ENCODE peak calls at places on chromosomes 13 and 19, in eight cellular contexts. K, W, Q, U, J, G, B and H are unnamed samples.

GRCh38 chr13:30181856-30182651 is 125.3 kb downstream of the KATNAL1 start:
- DNase-seq in J (no peak), U (no peak), W (no peak), B (no peak), K (no peak), G (no peak), Q (no peak), H (no peak)

GRCh38 chr19:2355168-2356035 is 4.7 kb upstream of the TMPRSS9 start:
- DNase-seq in J (peak; percentile 29), G (no peak), U (no peak), K (no peak), B (no peak), W (no peak), Q (no peak), H (no peak)

GRCh38 chr19:3670258-3670795 is 29.9 kb downstream of the PIP5K1C start:
- DNase-seq in J (no peak), G (no peak), U (no peak), W (peak; percentile 92), Q (no peak), B (no peak), K (no peak), H (no peak)

GRCh38 chr19:57099199-57099661 is 20.6 kb upstream of the USP29 start:
- DNase-seq in W (peak; percentile 87), Q (peak; percentile 79), J (no peak), U (peak; percentile 1), G (peak; percentile 57), K (no peak), B (peak; percentile 27), H (peak; percentile 73)

GRCh38 chr13:113129921-113130750 is 7.5 kb downstream of the F10 start:
- DNase-seq in Q (peak; percentile 52), W (peak; percentile 86), G (peak; percentile 33), U (no peak), K (no peak), J (no peak), B (no peak), H (no peak)

GRCh38 chr13:105660550-105660949 is 874.9 kb downstream of the EFNB2 start:
- DNase-seq in W (no peak), B (no peak), U (no peak), J (no peak), K (no peak), Q (no peak), G (no peak), H (no peak)

GRCh38 chr13:23619073-23619855 is 49.1 kb downstream of the TNFRSF19 start:
- DNase-seq in B (no peak), G (no peak), Q (no peak), U (no peak), J (no peak), W (no peak), K (no peak), H (no peak)

GRCh38 chr19:6866646-6867255 is 20.6 kb upstream of the ADGRE1 start:
- DNase-seq in Q (no peak), W (no peak), G (no peak), K (no peak), B (no peak), U (no peak), J (no peak), H (no peak)

GRCh38 chr19:41263042-41263849 is 926 bp upstream of the HNRNPUL1 start:
- DNase-seq in G (peak; percentile 72), U (peak; percentile 20), B (no peak), K (peak; percentile 35), J (no peak), Q (peak; percentile 87), W (peak; percentile 85), H (peak; percentile 95)

GRCh38 chr13:24230428-24231072 is 70.0 kb downstream of the SPATA13 start:
- DNase-seq in Q (no peak), B (no peak), J (no peak), K (no peak), G (no peak), W (no peak), U (no peak), H (no peak)

GRCh38 chr13:44244288-44244687 is 129.3 kb upstream of the SERP2 start:
- DNase-seq in G (no peak), U (no peak), B (no peak), K (no peak), J (no peak), Q (no peak), W (no peak), H (no peak)

GRCh38 chr19:1156305-1156801 is 17.7 kb downstream of the SBNO2 start:
- DNase-seq in J (no peak), K (no peak), B (no peak), U (no peak), Q (no peak), W (peak; percentile 72), G (no peak), H (no peak)

GRCh38 chr13:51364404-51365008 is 25.0 kb downstream of the SERPINE3 start:
- DNase-seq in J (peak; percentile 15), W (no peak), B (peak; percentile 67), U (peak; percentile 17), G (no peak), Q (no peak), K (no peak), H (no peak)

GRCh38 chr13:29434217-29434940 is 161.1 kb downstream of the SLC7A1 start:
- DNase-seq in G (no peak), U (no peak), J (no peak), W (no peak), K (no peak), Q (no peak), B (no peak), H (no peak)

GRCh38 chr19:49059056-49059455 is 1.5 kb upstream of the CGB7 start:
- DNase-seq in J (no peak), B (no peak), Q (no peak), W (no peak), G (no peak), U (no peak), K (no peak), H (no peak)

GRCh38 chr19:4493929-4494690 is 22.0 kb downstream of the HDGFL2 start:
- DNase-seq in Q (no peak), W (peak; percentile 48), U (no peak), B (no peak), J (no peak), K (no peak), G (no peak), H (no peak)

GRCh38 chr13:21675095-21676007 is 4.5 kb downstream of the FGF9 start:
- DNase-seq in W (peak; percentile 78), G (no peak), J (no peak), B (peak; percentile 53), Q (peak; percentile 66), U (no peak), K (peak; percentile 46), H (peak; percentile 92)

GRCh38 chr13:48220592-48221300 is 12.3 kb upstream of the ITM2B start:
- DNase-seq in K (no peak), W (no peak), B (no peak), U (no peak), J (no peak), G (no peak), Q (peak; percentile 32), H (no peak)

GRCh38 chr19:4695224-4695731 is 25.1 kb upstream of the MYDGF start:
- DNase-seq in Q (no peak), W (no peak), U (no peak), K (no peak), J (no peak), G (no peak), B (no peak), H (no peak)

GRCh38 chr13:63026285-63026797 is 1610.7 kb upstream of the PCDH20 start:
- DNase-seq in U (no peak), B (no peak), K (no peak), J (no peak), Q (no peak), W (no peak), G (no peak), H (no peak)

GRCh38 chr19:47310819-47311218 is 1.2 kb downstream of the C5AR1 start:
- DNase-seq in G (no peak), J (no peak), W (peak; percentile 72), Q (no peak), U (no peak), B (peak; percentile 48), K (no peak), H (peak; percentile 67)

GRCh38 chr19:18674616-18675015 is 8.9 kb upstream of the CRTC1 start:
- DNase-seq in B (no peak), J (no peak), G (no peak), W (peak; percentile 82), K (no peak), U (no peak), Q (no peak), H (no peak)

GRCh38 chr13:58085819-58086218 is 454.3 kb downstream of the PCDH17 start:
- DNase-seq in J (no peak), B (peak; percentile 59), W (no peak), Q (peak; percentile 15), G (no peak), K (no peak), U (no peak), H (no peak)

GRCh38 chr19:8387688-8388611 is 2.2 kb upstream of the RAB11B start:
- DNase-seq in G (no peak), B (no peak), W (no peak), K (no peak), U (no peak), Q (no peak), J (no peak), H (peak; percentile 95)

GRCh38 chr19:16714702-16715294 is 4.8 kb upstream of the NWD1 start:
- DNase-seq in B (peak; percentile 86), K (no peak), G (peak; percentile 38), U (peak; percentile 27), J (peak; percentile 52), Q (peak; percentile 65), W (peak; percentile 82), H (peak; percentile 58)

GRCh38 chr19:50858896-50859295 is 4.2 kb downstream of the KLK3 start:
- DNase-seq in G (no peak), W (no peak), Q (no peak), U (no peak), K (no peak), J (no peak), B (no peak), H (peak; percentile 93)

GRCh38 chr19:45307361-45307760 is 15.3 kb downstream of the CKM start:
- DNase-seq in W (peak; percentile 51), J (no peak), Q (no peak), K (no peak), G (no peak), B (no peak), U (no peak), H (no peak)

GRCh38 chr13:97344250-97345175 is 89.5 kb upstream of the RAP2A start:
- DNase-seq in J (peak; percentile 64), U (no peak), Q (peak; percentile 29), K (no peak), G (peak; percentile 11), W (peak; percentile 79), B (peak; percentile 30), H (peak; percentile 48)

GRCh38 chr19:29596885-29597525 is 9.1 kb upstream of the POP4 start:
- DNase-seq in K (no peak), J (no peak), Q (no peak), B (peak; percentile 18), U (no peak), W (no peak), G (no peak), H (peak; percentile 71)

GRCh38 chr13:26499209-26499601 is 58.3 kb upstream of the WASF3 start:
- DNase-seq in W (no peak), B (no peak), G (no peak), U (no peak), K (no peak), J (no peak), Q (no peak), H (peak; percentile 74)

GRCh38 chr13:36992362-36992761 is 6.8 kb downstream of the ALG5 start:
- DNase-seq in K (no peak), J (no peak), B (no peak), Q (no peak), W (no peak), G (no peak), U (no peak), H (no peak)

GRCh38 chr19:41792513-41793413 is 3.6 kb upstream of the CEACAM3 start:
- DNase-seq in B (peak; percentile 64), J (peak; percentile 55), Q (peak; percentile 69), U (no peak), K (no peak), G (peak; percentile 31), W (peak; percentile 78), H (peak; percentile 76)